ENCODE peak calls at places on chromosomes 5 and 9, in six cellular contexts. C is transverse colon, V is suprapubic skin, N is stomach, B is prostate gland, Q is GM12891. S is an unnamed sample.

GRCh38 chr5:59496524-59497134 is 396.9 kb downstream of the PDE4D start:
- DNase-seq in C (no peak), V (no peak), N (no peak), B (no peak), Q (peak), S (peak)

GRCh38 chr9:134488251-134488900 is 153.2 kb upstream of the COL5A1 start:
- DNase-seq in C (no peak), V (peak), N (no peak), B (no peak), Q (no peak), S (peak)

GRCh38 chr9:126112135-126112720 is 214.4 kb upstream of the MVB12B start:
- DNase-seq in C (peak), V (peak), N (peak), B (no peak), Q (no peak), S (peak)

GRCh38 chr9:19231126-19232035 is 888 bp downstream of the DENND4C start:
- DNase-seq in C (peak), V (peak), N (peak), B (peak), Q (peak), S (peak)

GRCh38 chr9:104868687-104869404 is 59.1 kb downstream of the ABCA1 start:
- DNase-seq in C (peak), V (no peak), N (peak), B (peak), Q (peak), S (peak)

GRCh38 chr9:21520501-21521228 is 38.6 kb upstream of the IFNE start:
- DNase-seq in C (no peak), V (no peak), N (no peak), B (no peak), Q (no peak), S (no peak)

GRCh38 chr9:20319641-20320337 is 302.5 kb downstream of the MLLT3 start:
- DNase-seq in C (no peak), V (no peak), N (no peak), B (peak), Q (no peak), S (no peak)

GRCh38 chr5:35454011-35454525 is 163.6 kb upstream of the SPEF2 start:
- DNase-seq in C (no peak), V (no peak), N (no peak), B (no peak), Q (no peak), S (no peak)

GRCh38 chr5:60161340-60161934 is 267.9 kb upstream of the PDE4D start:
- DNase-seq in C (no peak), V (no peak), N (no peak), B (no peak), Q (peak), S (no peak)

GRCh38 chr5:82772281-82772680 is 304.9 kb downstream of the TMEM167A start:
- DNase-seq in C (no peak), V (no peak), N (no peak), B (no peak), Q (no peak), S (no peak)

GRCh38 chr9:32725066-32725860 is 58.1 kb upstream of the TMEM215 start:
- DNase-seq in C (no peak), V (no peak), N (no peak), B (no peak), Q (no peak), S (no peak)

GRCh38 chr5:151079838-151080619 is 805 bp downstream of the TNIP1 start:
- DNase-seq in C (no peak), V (no peak), N (no peak), B (peak), Q (no peak), S (peak)

GRCh38 chr5:68924490-68925145 is 169.2 kb upstream of the SLC30A5 start:
- DNase-seq in C (no peak), V (no peak), N (no peak), B (no peak), Q (no peak), S (no peak)

GRCh38 chr5:14036514-14036913 is 92.0 kb upstream of the DNAH5 start:
- DNase-seq in C (no peak), V (no peak), N (no peak), B (no peak), Q (no peak), S (no peak)

GRCh38 chr5:123951204-123951977 is 439.4 kb downstream of the CSNK1G3 start:
- DNase-seq in C (no peak), V (no peak), N (no peak), B (no peak), Q (no peak), S (no peak)

GRCh38 chr5:175572922-175573321 is 84.9 kb upstream of the HRH2 start:
- DNase-seq in C (peak), V (no peak), N (no peak), B (no peak), Q (no peak), S (no peak)

GRCh38 chr9:76667521-76667957 is 96.7 kb upstream of the PCA3 start:
- DNase-seq in C (no peak), V (no peak), N (no peak), B (no peak), Q (no peak), S (no peak)
- TF ChIP-seq POLR2AphosphoS5 in C (no peak), V (no peak), N (peak), B (no peak), Q (no peak), S (no peak)

DNA sequence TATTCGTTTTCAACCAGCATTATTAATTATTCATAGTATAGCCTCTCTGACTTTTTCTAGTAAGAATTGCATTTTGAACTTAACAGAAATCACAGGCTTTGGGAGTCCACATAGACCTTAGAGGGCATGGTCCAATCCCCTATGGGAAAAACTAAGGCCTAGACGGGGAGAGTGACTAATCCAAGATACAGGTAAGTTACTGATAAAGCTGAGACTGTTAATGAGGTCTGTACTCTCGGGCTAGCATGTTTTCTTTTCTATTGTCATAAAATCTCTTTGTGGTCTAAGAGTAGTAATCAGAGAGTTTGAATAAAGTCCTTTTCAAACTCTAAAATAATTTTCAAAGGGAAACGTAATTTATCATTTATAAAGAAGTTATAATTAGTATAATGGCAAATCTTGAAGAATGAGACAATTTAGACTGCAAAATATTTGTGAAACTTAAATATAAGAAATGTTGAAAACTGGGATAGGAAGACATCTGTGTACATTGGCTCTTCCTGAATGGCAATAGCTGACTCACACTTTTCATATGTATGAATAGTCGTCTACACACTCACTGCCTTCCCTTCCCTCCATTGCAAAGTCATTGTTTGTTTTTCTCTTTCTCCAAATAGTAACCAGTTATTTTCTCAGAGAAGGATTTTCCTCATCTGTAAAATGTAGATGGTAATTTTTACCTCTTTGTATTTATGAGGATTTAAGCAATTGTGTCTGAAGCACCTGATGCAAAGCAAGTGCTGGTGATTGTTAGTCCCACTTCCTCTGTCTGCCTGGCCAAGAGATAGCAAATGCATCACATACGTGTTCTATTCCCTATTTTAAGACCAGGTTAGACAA is 207.9 kb upstream of the CD180 start:
- DNase-seq in C (no peak), V (no peak), N (no peak), B (no peak), Q (no peak), S (no peak)
- TF ChIP-seq POLR2AphosphoS5 in C (no peak), V (no peak), N (no peak), B (no peak), Q (no peak), S (no peak)

DNA sequence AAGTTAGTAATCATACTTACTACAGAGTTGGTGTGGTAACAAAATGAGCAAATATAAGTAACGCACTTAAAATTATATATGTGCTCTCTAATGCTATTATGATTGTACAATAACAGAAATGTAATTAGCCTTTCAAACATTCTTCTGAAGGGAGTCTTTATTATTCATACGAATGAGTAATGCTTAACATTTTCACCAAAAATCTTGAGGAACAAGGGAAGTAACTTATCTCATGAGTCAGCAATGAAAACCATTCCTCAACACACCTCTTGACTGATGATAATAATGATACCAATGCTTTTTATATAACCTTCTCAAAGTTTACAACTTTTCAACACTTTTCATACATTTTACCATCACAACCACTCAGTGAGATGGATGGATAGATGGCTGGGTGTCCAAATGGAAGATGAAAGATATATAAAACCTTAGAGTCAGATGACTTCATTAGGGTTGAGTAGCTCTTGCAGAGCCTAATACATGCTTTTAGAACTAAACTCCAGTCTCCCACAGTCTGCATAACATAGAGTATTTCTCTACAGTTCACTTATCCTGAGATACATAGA is 369.3 kb downstream of the BNC2 start:
- DNase-seq in C (no peak), V (no peak), N (no peak), B (no peak), Q (no peak), S (no peak)
- TF ChIP-seq POLR2AphosphoS5 in C (no peak), V (no peak), N (no peak), B (no peak), Q (no peak), S (no peak)

GRCh38 chr5:142829821-142830220 is 59.6 kb downstream of the ARHGAP26 start:
- DNase-seq in C (no peak), V (no peak), N (no peak), B (peak), Q (no peak), S (no peak)
- TF ChIP-seq POLR2AphosphoS5 in C (peak), V (no peak), N (no peak), B (peak), Q (no peak), S (no peak)

GRCh38 chr5:132777209-132778069 is at the start of gene SEPTIN8:
- DNase-seq in C (peak), V (no peak), N (peak), B (peak), Q (peak), S (peak)
- TF ChIP-seq POLR2AphosphoS5 in C (no peak), V (no peak), N (peak), B (no peak), Q (no peak), S (no peak)

GRCh38 chr9:130008577-130008976 is 34.4 kb downstream of the FNBP1 start:
- DNase-seq in C (no peak), V (no peak), N (no peak), B (no peak), Q (no peak), S (no peak)
- TF ChIP-seq POLR2AphosphoS5 in C (no peak), V (no peak), N (no peak), B (no peak), Q (no peak), S (no peak)

GRCh38 chr9:96492993-96493531 is 43.1 kb downstream of the HABP4 start:
- DNase-seq in C (no peak), V (no peak), N (no peak), B (no peak), Q (no peak), S (no peak)

GRCh38 chr9:96490534-96491078 is 40.6 kb downstream of the HABP4 start:
- DNase-seq in C (no peak), V (no peak), N (no peak), B (no peak), Q (no peak), S (no peak)

GRCh38 chr9:96493757-96494156 is 43.8 kb downstream of the HABP4 start:
- DNase-seq in C (no peak), V (no peak), N (no peak), B (no peak), Q (no peak), S (no peak)

GRCh38 chr9:96491079-96491879 is 41.3 kb downstream of the HABP4 start:
- DNase-seq in C (no peak), V (no peak), N (no peak), B (no peak), Q (no peak), S (no peak)

DNA sequence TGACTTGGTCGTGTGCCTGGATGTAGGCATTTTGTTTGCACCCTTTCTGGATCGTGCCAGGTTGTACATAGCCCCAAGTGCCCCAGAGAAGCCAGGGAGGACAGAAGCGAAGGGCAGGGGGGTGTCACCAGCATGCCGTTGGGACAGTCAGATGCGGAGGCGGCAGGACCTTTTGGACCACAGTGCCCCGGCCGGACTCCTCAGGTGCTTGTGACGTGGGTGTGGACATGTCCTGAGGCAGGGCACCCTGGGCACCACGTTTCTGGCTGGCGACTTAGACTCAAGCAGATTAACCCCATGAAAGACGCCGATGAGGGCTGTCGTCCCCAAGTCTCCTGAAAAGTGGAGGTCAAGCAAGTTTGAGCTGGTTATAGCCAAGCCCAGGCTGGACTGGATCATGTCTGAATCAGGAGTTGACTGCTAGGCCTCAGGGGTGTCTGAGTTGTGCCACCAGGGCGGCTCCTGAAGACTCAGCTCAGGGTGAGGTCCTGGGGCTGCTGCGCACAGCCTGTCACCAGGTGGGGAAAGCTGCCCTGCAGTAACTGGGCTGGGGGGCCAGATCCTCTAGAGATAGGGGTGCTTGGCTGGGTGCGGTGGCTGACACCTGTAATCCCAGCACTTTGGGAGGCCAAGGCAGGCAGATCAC is 42.0 kb downstream of the HABP4 start:
- DNase-seq in C (no peak), V (no peak), N (peak), B (no peak), Q (no peak), S (no peak)
- TF ChIP-seq POLR2AphosphoS5 in C (no peak), V (no peak), N (no peak), B (no peak), Q (no peak), S (no peak)

DNA sequence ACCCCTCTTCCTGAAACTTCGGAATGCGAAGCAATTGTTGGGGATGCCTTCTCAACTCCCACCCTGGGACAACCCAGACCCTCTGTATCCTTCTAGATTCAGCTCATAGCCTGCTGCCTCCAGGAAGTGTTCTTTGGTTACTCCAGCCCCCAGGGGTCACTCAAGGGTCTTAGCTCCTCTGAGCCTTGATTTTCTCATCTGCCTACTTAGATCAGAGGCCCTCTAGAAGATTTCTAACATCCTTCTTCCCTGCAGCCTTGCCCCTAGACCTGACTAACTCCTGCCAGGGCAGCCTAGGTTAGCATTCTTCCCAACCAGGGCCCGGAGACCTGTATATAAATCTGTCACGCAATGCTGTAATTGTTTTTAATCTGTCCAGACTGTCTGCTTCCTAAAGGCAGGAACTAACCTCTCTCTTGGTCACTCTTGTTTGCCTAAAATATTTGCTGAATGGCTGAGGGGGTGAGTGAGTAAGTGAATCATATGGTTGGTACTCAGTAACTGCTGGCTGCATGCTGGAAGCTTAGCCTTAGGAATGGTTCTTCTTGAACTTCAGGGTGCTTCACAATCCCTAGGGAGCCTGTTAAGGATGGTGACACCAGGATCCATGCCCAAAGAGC is 8.2 kb downstream of the GALNT10 start:
- DNase-seq in C (no peak), V (no peak), N (no peak), B (no peak), Q (no peak), S (no peak)
- TF ChIP-seq POLR2AphosphoS5 in C (no peak), V (no peak), N (peak), B (no peak), Q (no peak), S (no peak)

GRCh38 chr9:117768740-117769400 is 64.7 kb downstream of the TLR4 start:
- DNase-seq in C (no peak), V (no peak), N (no peak), B (no peak), Q (no peak), S (no peak)
- TF ChIP-seq POLR2AphosphoS5 in C (no peak), V (no peak), N (no peak), B (no peak), Q (no peak), S (no peak)